ENCODE peak calls at places on chromosome 17, in seven cellular contexts. One of them, this sample, is unnamed.
A peak's percentile ranks its signal among the peaks of the same experiment; 100 is the strongest.

GRCh38 chr17:65696739-65697394 is 135.4 kb upstream of the AXIN2 start:
- DNase-seq in IMR-90: peak; percentile 65
- DNase-seq in tibial nerve: no peak
- DNase-seq in upper lobe of left lung: no peak
- DNase-seq in A549: no peak
- DNase-seq in sigmoid colon: no peak
- DNase-seq in Peyer's patch: no peak
- DNase-seq in this sample: no peak

GRCh38 chr17:52648995-52649394 is 490.5 kb upstream of the CA10 start:
- DNase-seq in IMR-90: no peak
- DNase-seq in tibial nerve: no peak
- DNase-seq in upper lobe of left lung: no peak
- DNase-seq in A549: no peak
- DNase-seq in sigmoid colon: no peak
- DNase-seq in Peyer's patch: no peak
- DNase-seq in this sample: no peak

GRCh38 chr17:21127508-21128077 is 829 bp downstream of the DHRS7B start:
- DNase-seq in IMR-90: peak; percentile 6
- DNase-seq in tibial nerve: no peak
- DNase-seq in upper lobe of left lung: no peak
- DNase-seq in A549: no peak
- DNase-seq in sigmoid colon: no peak
- DNase-seq in Peyer's patch: no peak
- DNase-seq in this sample: no peak

GRCh38 chr17:78231991-78232759 is 744 bp downstream of the TMEM235 start:
- DNase-seq in IMR-90: no peak
- DNase-seq in tibial nerve: no peak
- DNase-seq in upper lobe of left lung: no peak
- DNase-seq in A549: no peak
- DNase-seq in sigmoid colon: no peak
- DNase-seq in Peyer's patch: no peak
- DNase-seq in this sample: no peak

GRCh38 chr17:15119928-15120327 is 145.2 kb downstream of the PMP22 start:
- DNase-seq in IMR-90: no peak
- DNase-seq in tibial nerve: no peak
- DNase-seq in upper lobe of left lung: peak; percentile 48
- DNase-seq in A549: no peak
- DNase-seq in sigmoid colon: no peak
- DNase-seq in Peyer's patch: no peak
- DNase-seq in this sample: no peak

GRCh38 chr17:72102366-72102765 is 18.5 kb upstream of the SOX9 start:
- DNase-seq in IMR-90: no peak
- DNase-seq in tibial nerve: no peak
- DNase-seq in upper lobe of left lung: no peak
- DNase-seq in A549: no peak
- DNase-seq in sigmoid colon: no peak
- DNase-seq in Peyer's patch: no peak
- DNase-seq in this sample: no peak

GRCh38 chr17:58189436-58190146 is 2.9 kb upstream of the EPX start:
- DNase-seq in IMR-90: peak; percentile 81
- DNase-seq in tibial nerve: peak; percentile 12
- DNase-seq in upper lobe of left lung: peak; percentile 87
- DNase-seq in A549: peak; percentile 54
- DNase-seq in sigmoid colon: no peak
- DNase-seq in Peyer's patch: peak; percentile 58
- DNase-seq in this sample: peak; percentile 35

GRCh38 chr17:65670667-65671371 is 109.4 kb upstream of the AXIN2 start:
- DNase-seq in IMR-90: no peak
- DNase-seq in tibial nerve: no peak
- DNase-seq in upper lobe of left lung: no peak
- DNase-seq in A549: no peak
- DNase-seq in sigmoid colon: no peak
- DNase-seq in Peyer's patch: no peak
- DNase-seq in this sample: no peak

GRCh38 chr17:78999056-78999768 is 10.4 kb downstream of the CANT1 start:
- DNase-seq in IMR-90: no peak
- DNase-seq in tibial nerve: no peak
- DNase-seq in upper lobe of left lung: no peak
- DNase-seq in A549: no peak
- DNase-seq in sigmoid colon: peak; percentile 63
- DNase-seq in Peyer's patch: peak; percentile 35
- DNase-seq in this sample: peak; percentile 23

GRCh38 chr17:56125830-56126819 is 27.1 kb upstream of the ANKFN1 start:
- DNase-seq in IMR-90: peak; percentile 74
- DNase-seq in tibial nerve: peak; percentile 46
- DNase-seq in upper lobe of left lung: no peak
- DNase-seq in A549: peak; percentile 52
- DNase-seq in sigmoid colon: no peak
- DNase-seq in Peyer's patch: no peak
- DNase-seq in this sample: no peak

GRCh38 chr17:44219636-44220210 is at the start of gene UBTF:
- DNase-seq in IMR-90: peak; percentile 45
- DNase-seq in tibial nerve: no peak
- DNase-seq in upper lobe of left lung: peak; percentile 61
- DNase-seq in A549: peak; percentile 78
- DNase-seq in sigmoid colon: peak; percentile 86
- DNase-seq in Peyer's patch: peak; percentile 82
- DNase-seq in this sample: peak; percentile 80

GRCh38 chr17:78839173-78839761 is 1.3 kb downstream of the USP36 start:
- DNase-seq in IMR-90: peak; percentile 86
- DNase-seq in tibial nerve: no peak
- DNase-seq in upper lobe of left lung: no peak
- DNase-seq in A549: no peak
- DNase-seq in sigmoid colon: no peak
- DNase-seq in Peyer's patch: no peak
- DNase-seq in this sample: no peak

GRCh38 chr17:74344658-74345057 is 17.0 kb downstream of the BTBD17 start:
- DNase-seq in IMR-90: no peak
- DNase-seq in tibial nerve: no peak
- DNase-seq in upper lobe of left lung: no peak
- DNase-seq in A549: no peak
- DNase-seq in sigmoid colon: no peak
- DNase-seq in Peyer's patch: no peak
- DNase-seq in this sample: no peak

GRCh38 chr17:78820122-78820792 is 20.4 kb downstream of the USP36 start:
- DNase-seq in IMR-90: no peak
- DNase-seq in tibial nerve: no peak
- DNase-seq in upper lobe of left lung: no peak
- DNase-seq in A549: no peak
- DNase-seq in sigmoid colon: no peak
- DNase-seq in Peyer's patch: no peak
- DNase-seq in this sample: no peak

GRCh38 chr17:28895794-28896447 is 1.6 kb downstream of the FLOT2 start:
- DNase-seq in IMR-90: no peak
- DNase-seq in tibial nerve: no peak
- DNase-seq in upper lobe of left lung: no peak
- DNase-seq in A549: no peak
- DNase-seq in sigmoid colon: no peak
- DNase-seq in Peyer's patch: no peak
- DNase-seq in this sample: no peak

GRCh38 chr17:8628609-8629169 is 1.8 kb downstream of the MYH10 start:
- DNase-seq in IMR-90: no peak
- DNase-seq in tibial nerve: no peak
- DNase-seq in upper lobe of left lung: no peak
- DNase-seq in A549: no peak
- DNase-seq in sigmoid colon: no peak
- DNase-seq in Peyer's patch: no peak
- DNase-seq in this sample: no peak

GRCh38 chr17:37107406-37108083 is 158.8 kb downstream of the AATF start:
- DNase-seq in IMR-90: peak; percentile 41
- DNase-seq in tibial nerve: no peak
- DNase-seq in upper lobe of left lung: peak; percentile 76
- DNase-seq in A549: no peak
- DNase-seq in sigmoid colon: peak; percentile 77
- DNase-seq in Peyer's patch: no peak
- DNase-seq in this sample: peak; percentile 64

GRCh38 chr17:61218438-61218837 is 181.2 kb upstream of the TBX2 start:
- DNase-seq in IMR-90: peak; percentile 86
- DNase-seq in tibial nerve: no peak
- DNase-seq in upper lobe of left lung: no peak
- DNase-seq in A549: peak; percentile 12
- DNase-seq in sigmoid colon: no peak
- DNase-seq in Peyer's patch: no peak
- DNase-seq in this sample: no peak

GRCh38 chr17:43917348-43918025 is 10.2 kb upstream of the MPP2 start:
- DNase-seq in IMR-90: peak; percentile 10
- DNase-seq in tibial nerve: peak; percentile 36
- DNase-seq in upper lobe of left lung: peak; percentile 35
- DNase-seq in A549: peak; percentile 43
- DNase-seq in sigmoid colon: no peak
- DNase-seq in Peyer's patch: peak; percentile 70
- DNase-seq in this sample: no peak

GRCh38 chr17:75087182-75087557 is 584 bp upstream of the SLC16A5 start:
- DNase-seq in IMR-90: no peak
- DNase-seq in tibial nerve: no peak
- DNase-seq in upper lobe of left lung: no peak
- DNase-seq in A549: no peak
- DNase-seq in sigmoid colon: no peak
- DNase-seq in Peyer's patch: no peak
- DNase-seq in this sample: no peak

GRCh38 chr17:74118504-74118903 is 85.0 kb upstream of the RPL38 start:
- DNase-seq in IMR-90: no peak
- DNase-seq in tibial nerve: no peak
- DNase-seq in upper lobe of left lung: peak; percentile 12
- DNase-seq in A549: no peak
- DNase-seq in sigmoid colon: peak; percentile 32
- DNase-seq in Peyer's patch: peak; percentile 28
- DNase-seq in this sample: no peak

GRCh38 chr17:40500190-40500589 is 1.2 kb downstream of the TNS4 start:
- DNase-seq in IMR-90: no peak
- DNase-seq in tibial nerve: no peak
- DNase-seq in upper lobe of left lung: no peak
- DNase-seq in A549: no peak
- DNase-seq in sigmoid colon: no peak
- DNase-seq in Peyer's patch: no peak
- DNase-seq in this sample: peak; percentile 11

GRCh38 chr17:78092794-78093324 is 35.7 kb downstream of the TMC6 start:
- DNase-seq in IMR-90: no peak
- DNase-seq in tibial nerve: no peak
- DNase-seq in upper lobe of left lung: no peak
- DNase-seq in A549: no peak
- DNase-seq in sigmoid colon: peak; percentile 47
- DNase-seq in Peyer's patch: no peak
- DNase-seq in this sample: no peak

GRCh38 chr17:54046570-54046969 is 223.8 kb downstream of the KIF2B start:
- DNase-seq in IMR-90: no peak
- DNase-seq in tibial nerve: no peak
- DNase-seq in upper lobe of left lung: no peak
- DNase-seq in A549: no peak
- DNase-seq in sigmoid colon: no peak
- DNase-seq in Peyer's patch: no peak
- DNase-seq in this sample: no peak

GRCh38 chr17:81926451-81927144 is 937 bp downstream of the MAFG start:
- DNase-seq in IMR-90: peak; percentile 79
- DNase-seq in tibial nerve: peak; percentile 58
- DNase-seq in upper lobe of left lung: peak; percentile 90
- DNase-seq in A549: peak; percentile 95
- DNase-seq in sigmoid colon: peak; percentile 94
- DNase-seq in Peyer's patch: peak; percentile 90
- DNase-seq in this sample: peak; percentile 84
- TF ChIP-seq POLR2A in IMR-90: peak; percentile 71
- TF ChIP-seq POLR2A in tibial nerve: no peak
- TF ChIP-seq POLR2A in upper lobe of left lung: no peak
- TF ChIP-seq POLR2A in A549: no peak
- TF ChIP-seq POLR2A in sigmoid colon: peak; percentile 47
- TF ChIP-seq POLR2A in Peyer's patch: peak; percentile 78
- TF ChIP-seq POLR2A in this sample: no peak

GRCh38 chr17:4362141-4362540 is 4.3 kb downstream of the UBE2G1 start:
- DNase-seq in IMR-90: no peak
- DNase-seq in tibial nerve: no peak
- DNase-seq in upper lobe of left lung: no peak
- DNase-seq in A549: peak; percentile 44
- DNase-seq in sigmoid colon: peak; percentile 4
- DNase-seq in Peyer's patch: no peak
- DNase-seq in this sample: no peak

GRCh38 chr17:4366312-4367063 is at the start of gene UBE2G1:
- DNase-seq in IMR-90: peak; percentile 95
- DNase-seq in tibial nerve: peak; percentile 95
- DNase-seq in upper lobe of left lung: peak; percentile 98
- DNase-seq in A549: peak; percentile 99
- DNase-seq in sigmoid colon: peak; percentile 99
- DNase-seq in Peyer's patch: peak; percentile 99
- DNase-seq in this sample: peak; percentile 98

GRCh38 chr17:4364622-4365041 is 1.8 kb downstream of the UBE2G1 start:
- DNase-seq in IMR-90: no peak
- DNase-seq in tibial nerve: no peak
- DNase-seq in upper lobe of left lung: no peak
- DNase-seq in A549: no peak
- DNase-seq in sigmoid colon: peak; percentile 61
- DNase-seq in Peyer's patch: no peak
- DNase-seq in this sample: no peak

GRCh38 chr17:4365628-4366311 is 705 bp downstream of the UBE2G1 start:
- DNase-seq in IMR-90: no peak
- DNase-seq in tibial nerve: no peak
- DNase-seq in upper lobe of left lung: peak; percentile 35
- DNase-seq in A549: peak; percentile 35
- DNase-seq in sigmoid colon: peak; percentile 75
- DNase-seq in Peyer's patch: peak; percentile 63
- DNase-seq in this sample: peak; percentile 47

DNA sequence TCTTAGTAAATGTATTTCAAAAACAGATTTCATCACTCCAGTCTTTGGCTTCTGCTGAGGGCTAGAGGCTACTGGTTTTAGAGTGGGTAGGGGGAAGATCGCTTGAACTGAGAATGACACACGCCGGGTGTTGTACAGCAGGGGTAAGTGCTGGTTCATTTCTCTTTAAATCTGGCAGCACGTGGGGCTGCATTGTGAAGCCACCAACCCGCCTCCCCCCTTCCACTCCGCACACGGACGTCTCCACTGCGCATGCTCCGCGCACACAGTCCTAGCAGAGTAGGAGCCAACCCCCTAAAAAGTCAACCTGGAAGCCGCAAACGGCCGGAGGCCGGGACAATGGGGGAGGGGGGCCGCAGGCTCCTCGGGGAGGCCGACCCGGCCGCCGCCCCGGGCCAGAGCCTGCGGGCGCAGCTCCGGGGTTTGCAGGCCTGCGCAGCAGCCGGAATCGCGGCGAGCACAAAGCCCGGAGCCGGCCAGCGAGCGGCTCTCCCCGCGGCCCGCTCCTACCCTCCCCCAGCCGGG is 1.3 kb downstream of the UBE2G1 start:
- DNase-seq in IMR-90: peak; percentile 88
- DNase-seq in tibial nerve: peak; percentile 84
- DNase-seq in upper lobe of left lung: peak; percentile 94
- DNase-seq in A549: peak; percentile 97
- DNase-seq in sigmoid colon: peak; percentile 96
- DNase-seq in Peyer's patch: peak; percentile 96
- DNase-seq in this sample: peak; percentile 95
- TF ChIP-seq POLR2A in IMR-90: no peak
- TF ChIP-seq POLR2A in tibial nerve: peak; percentile 66
- TF ChIP-seq POLR2A in upper lobe of left lung: peak; percentile 49
- TF ChIP-seq POLR2A in A549: peak; percentile 54
- TF ChIP-seq POLR2A in sigmoid colon: peak; percentile 46
- TF ChIP-seq POLR2A in Peyer's patch: peak; percentile 60
- TF ChIP-seq POLR2A in this sample: peak; percentile 84

GRCh38 chr17:67377727-67378443 is 804 bp downstream of the PITPNC1 start:
- DNase-seq in IMR-90: peak; percentile 35
- DNase-seq in tibial nerve: no peak
- DNase-seq in upper lobe of left lung: peak; percentile 61
- DNase-seq in A549: peak; percentile 48
- DNase-seq in sigmoid colon: peak; percentile 77
- DNase-seq in Peyer's patch: peak; percentile 77
- DNase-seq in this sample: peak; percentile 51
- TF ChIP-seq POLR2A in IMR-90: no peak
- TF ChIP-seq POLR2A in tibial nerve: no peak
- TF ChIP-seq POLR2A in upper lobe of left lung: no peak
- TF ChIP-seq POLR2A in A549: no peak
- TF ChIP-seq POLR2A in sigmoid colon: no peak
- TF ChIP-seq POLR2A in Peyer's patch: no peak
- TF ChIP-seq POLR2A in this sample: no peak

GRCh38 chr17:30506423-30506822 is 29.2 kb downstream of the GOSR1 start:
- DNase-seq in IMR-90: no peak
- DNase-seq in tibial nerve: no peak
- DNase-seq in upper lobe of left lung: no peak
- DNase-seq in A549: no peak
- DNase-seq in sigmoid colon: no peak
- DNase-seq in Peyer's patch: no peak
- DNase-seq in this sample: no peak
- TF ChIP-seq POLR2A in IMR-90: no peak
- TF ChIP-seq POLR2A in tibial nerve: no peak
- TF ChIP-seq POLR2A in upper lobe of left lung: no peak
- TF ChIP-seq POLR2A in A549: no peak
- TF ChIP-seq POLR2A in sigmoid colon: no peak
- TF ChIP-seq POLR2A in Peyer's patch: no peak
- TF ChIP-seq POLR2A in this sample: no peak